ENCODE peak calls at places on chromosome 22, in eight cellular contexts. W, L, G, I, V, F, O and M are unnamed samples.

GRCh38 chr22:48577691-48578090 is 1250.0 kb downstream of the BRD1 start:
- DNase-seq in W (no peak), L (no peak), G (no peak), I (no peak), V (peak; percentile 55), F (no peak), O (no peak), M (no peak)

GRCh38 chr22:45971389-45972028 is 5.5 kb downstream of the WNT7B start:
- DNase-seq in W (no peak), L (no peak), G (no peak), I (no peak), V (no peak), F (no peak), O (peak; percentile 56), M (no peak)

GRCh38 chr22:33539902-33540751 is 380.1 kb downstream of the LARGE1 start:
- DNase-seq in W (no peak), L (peak; percentile 74), G (no peak), I (peak; percentile 77), V (peak; percentile 94), F (no peak), O (no peak), M (no peak)

GRCh38 chr22:23564276-23564675 is 15.8 kb downstream of the IGLL1 start:
- DNase-seq in W (no peak), L (no peak), G (no peak), I (no peak), V (peak; percentile 39), F (no peak), O (no peak), M (no peak)

GRCh38 chr22:35526333-35526979 is 14.2 kb upstream of the RASD2 start:
- DNase-seq in W (no peak), L (no peak), G (no peak), I (no peak), V (no peak), F (no peak), O (no peak), M (no peak)

GRCh38 chr22:17137226-17137625 is 16.1 kb upstream of the TMEM121B start:
- DNase-seq in W (no peak), L (no peak), G (no peak), I (no peak), V (no peak), F (no peak), O (no peak), M (no peak)

GRCh38 chr22:45686004-45686403 is 14.4 kb downstream of the ATXN10 start:
- DNase-seq in W (no peak), L (no peak), G (no peak), I (no peak), V (no peak), F (no peak), O (no peak), M (no peak)

GRCh38 chr22:20646906-20647305 is 127.0 kb upstream of the SERPIND1 start:
- DNase-seq in W (no peak), L (no peak), G (no peak), I (no peak), V (no peak), F (no peak), O (no peak), M (no peak)

GRCh38 chr22:37610480-37611148 is 2.0 kb downstream of the GGA1 start:
- DNase-seq in W (no peak), L (peak; percentile 80), G (no peak), I (peak; percentile 80), V (no peak), F (no peak), O (no peak), M (no peak)
- H3K27ac ChIP-seq in W (peak overlapping the region; percentile 31), L (peak overlapping the region; percentile 94), G (no peak overlapping the region), I (peak overlapping the region; percentile 97), V (no peak overlapping the region), F (no peak overlapping the region), O (no peak overlapping the region), M (peak overlapping the region; percentile 88)

DNA sequence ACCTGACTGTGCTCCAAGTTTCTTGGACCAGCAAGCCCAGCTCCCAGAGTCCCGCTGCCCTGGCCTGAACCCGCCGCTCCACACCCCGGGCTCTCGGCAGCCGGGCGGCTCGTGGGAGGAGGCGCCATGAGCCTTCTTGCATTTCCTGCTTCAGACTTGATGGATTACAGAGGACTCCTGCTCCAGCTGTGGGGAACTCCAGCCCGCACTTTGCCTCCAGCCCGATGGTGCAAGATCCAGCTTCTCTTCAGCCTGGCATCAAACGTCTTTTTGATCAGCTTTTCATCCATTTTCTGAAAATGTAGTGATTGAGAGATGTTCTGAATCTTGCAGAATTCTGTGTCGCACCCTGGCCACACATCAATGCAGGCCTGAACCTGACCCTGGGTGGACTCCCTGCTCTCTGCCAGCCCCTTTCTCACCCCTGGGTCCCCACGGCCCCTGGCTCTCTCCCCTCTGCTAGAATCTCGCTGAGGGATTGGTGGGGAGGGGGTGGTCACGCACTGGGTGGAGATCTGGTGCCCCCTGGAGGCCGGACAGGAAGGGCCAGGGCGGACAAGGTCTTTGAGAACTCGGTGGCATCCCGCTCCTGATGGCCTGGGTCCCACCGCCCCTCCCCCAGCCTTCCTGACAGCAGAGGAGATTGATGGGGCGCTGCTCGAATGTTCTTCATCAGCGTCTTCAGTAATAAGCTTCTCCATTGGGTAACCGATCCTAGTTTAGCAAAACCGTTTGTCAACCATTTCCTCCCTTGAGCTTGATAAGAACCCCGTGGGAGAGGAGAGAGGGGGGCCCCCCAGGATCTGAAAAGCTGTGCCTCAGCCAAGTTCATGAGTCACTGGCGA is 12.1 kb upstream of the NFAM1 start:
- DNase-seq in W (peak; percentile 76), L (peak; percentile 96), G (peak; percentile 84), I (peak; percentile 89), V (peak; percentile 95), F (peak; percentile 89), O (peak; percentile 95), M (peak; percentile 83)
- H3K4me1 ChIP-seq in W (peaks cover 13% of the 10 kb centered on the region), L (peaks cover 9% of the 10 kb centered on the region), G (peaks cover 22% of the 10 kb centered on the region), I (peaks cover 27% of the 10 kb centered on the region), V (peaks cover 17% of the 10 kb centered on the region), F (peaks cover 6% of the 10 kb centered on the region), O (peaks cover 27% of the 10 kb centered on the region), M (peaks cover 20% of the 10 kb centered on the region)

DNA sequence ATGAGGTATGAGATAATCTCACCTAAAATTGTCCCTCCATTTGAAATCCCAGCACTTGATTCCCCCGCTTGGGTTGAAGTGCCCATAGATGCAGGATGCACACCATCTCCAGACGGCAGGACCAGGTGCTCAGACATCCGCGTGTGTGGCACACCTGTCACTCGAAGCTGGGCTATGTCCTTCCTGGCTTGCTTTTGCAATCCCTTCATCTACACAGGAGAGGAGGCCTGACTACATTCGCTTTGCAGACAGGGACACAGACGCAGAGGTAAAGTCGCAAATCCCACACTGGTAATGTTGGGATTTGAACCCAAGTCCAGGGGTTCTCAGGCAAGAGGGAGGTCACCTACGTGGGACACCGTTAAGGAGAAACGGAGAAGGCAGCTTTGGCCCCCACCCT is 7.2 kb upstream of the CYTH4 start:
- DNase-seq in W (no peak), L (no peak), G (no peak), I (no peak), V (peak; percentile 27), F (no peak), O (no peak), M (no peak)
- H3K4me3 ChIP-seq in W (no peak overlapping the region), L (no peak overlapping the region), G (no peak overlapping the region), I (no peak overlapping the region), V (no peak overlapping the region), F (no peak overlapping the region), O (no peak overlapping the region), M (no peak overlapping the region)

DNA sequence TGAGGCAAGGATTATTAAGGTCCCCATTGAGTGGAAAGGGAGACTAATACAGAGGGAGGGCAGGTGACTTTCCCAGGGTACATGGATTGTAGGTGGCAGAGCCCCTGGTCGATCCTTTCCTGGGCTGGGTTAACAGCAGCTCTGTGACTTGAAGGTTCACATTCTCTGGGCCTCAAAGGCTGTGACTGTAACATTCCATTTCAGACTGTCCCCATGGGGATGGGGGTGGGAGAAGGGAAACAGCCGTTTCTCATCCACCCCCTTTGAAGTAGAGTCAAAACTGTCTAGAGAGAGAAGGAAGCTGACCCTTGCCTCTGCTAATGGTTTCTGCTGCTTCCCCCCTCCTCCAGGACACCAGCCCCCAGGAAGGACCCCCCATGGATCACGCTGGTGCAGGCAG is 19.2 kb downstream of the MICALL1 start:
- DNase-seq in W (no peak), L (no peak), G (no peak), I (no peak), V (no peak), F (no peak), O (no peak), M (no peak)
- H3K27ac ChIP-seq in W (no peak overlapping the region), L (no peak overlapping the region), G (no peak overlapping the region), I (no peak overlapping the region), V (no peak overlapping the region), F (no peak overlapping the region), O (no peak overlapping the region), M (no peak overlapping the region)

GRCh38 chr22:37187891-37188761 is at the start of gene C1QTNF6:
- DNase-seq in W (no peak), L (peak; percentile 65), G (peak; percentile 52), I (peak; percentile 64), V (peak; percentile 94), F (peak; percentile 64), O (peak; percentile 79), M (no peak)

GRCh38 chr22:37186997-37187522 is 987 bp downstream of the C1QTNF6 start:
- DNase-seq in W (no peak), L (no peak), G (no peak), I (no peak), V (peak; percentile 55), F (no peak), O (no peak), M (no peak)

GRCh38 chr22:37189011-37189466 is 992 bp upstream of the C1QTNF6 start:
- DNase-seq in W (no peak), L (no peak), G (peak; percentile 62), I (no peak), V (no peak), F (no peak), O (peak; percentile 35), M (no peak)

GRCh38 chr22:37186228-37186996 is 1.6 kb downstream of the C1QTNF6 start:
- DNase-seq in W (peak; percentile 36), L (no peak), G (peak; percentile 68), I (peak; percentile 42), V (peak; percentile 49), F (no peak), O (peak; percentile 87), M (peak; percentile 73)

DNA sequence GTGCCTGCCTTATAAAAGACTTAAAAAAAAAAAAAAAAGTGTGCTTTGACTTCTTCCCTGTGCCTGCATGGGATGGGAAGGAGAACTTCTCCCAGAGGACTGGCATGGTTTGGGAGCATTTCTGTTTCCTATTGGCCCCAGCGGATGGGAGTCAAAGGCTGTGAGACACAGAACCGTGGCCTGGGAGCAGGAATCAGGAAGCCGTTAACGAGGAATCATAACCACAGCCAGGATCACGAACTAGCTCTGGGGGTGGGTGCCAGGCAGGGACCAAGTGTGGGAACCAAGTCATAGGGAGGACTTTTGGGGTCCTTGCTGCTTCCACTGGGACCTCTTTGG is 526 bp downstream of the C1QTNF6 start:
- DNase-seq in W (no peak), L (peak; percentile 73), G (peak; percentile 41), I (no peak), V (no peak), F (no peak), O (no peak), M (no peak)
- H3K4me1 ChIP-seq in W (peaks cover 18% of the 10 kb centered on the region), L (peaks cover 12% of the 10 kb centered on the region), G (peaks cover 33% of the 10 kb centered on the region), I (peaks cover 46% of the 10 kb centered on the region), V (peaks cover 28% of the 10 kb centered on the region), F (peaks cover 25% of the 10 kb centered on the region), O (peaks cover 33% of the 10 kb centered on the region), M (peaks cover 61% of the 10 kb centered on the region)